ENCODE peak calls at places on chromosomes 16 and 17, in seven cellular contexts. H, C, D, V, S, G and P are unnamed samples.

GRCh38 chr17:39923836-39924690 is 3.3 kb downstream of the ORMDL3 start:
- DNase-seq in C (no peak), D (no peak), H (no peak), V (no peak), G (no peak), S (no peak), P (no peak)

GRCh38 chr16:87329436-87330256 is 12.5 kb upstream of the C16orf95 start:
- DNase-seq in S (no peak), D (no peak), V (no peak), C (no peak), G (no peak), H (no peak), P (no peak)

GRCh38 chr17:78532922-78533640 is 44.1 kb downstream of the DNAH17 start:
- DNase-seq in D (no peak), C (peak; percentile 27), G (no peak), S (no peak), V (no peak), H (no peak), P (no peak)

GRCh38 chr16:66503612-66504011 is 46.3 kb downstream of the TK2 start:
- DNase-seq in H (no peak), C (no peak), V (no peak), S (no peak), D (no peak), G (no peak), P (no peak)

GRCh38 chr17:66287911-66288310 is 14.5 kb upstream of the PRKCA start:
- DNase-seq in G (no peak), S (no peak), H (no peak), D (no peak), C (no peak), V (no peak), P (no peak)

GRCh38 chr16:1677339-1677738 is 740 bp upstream of the JPT2 start:
- DNase-seq in D (no peak), G (no peak), V (no peak), S (no peak), H (no peak), C (no peak), P (no peak)

GRCh38 chr17:80319262-80319998 is 58.8 kb downstream of the RNF213 start:
- DNase-seq in C (no peak), S (no peak), H (no peak), D (no peak), V (no peak), G (no peak), P (no peak)

GRCh38 chr16:21121150-21121549 is 29.5 kb downstream of the DNAH3 start:
- DNase-seq in V (no peak), H (no peak), G (no peak), C (no peak), D (no peak), S (no peak), P (no peak)

GRCh38 chr17:16649585-16649984 is 4.1 kb downstream of the ZNF624 start:
- DNase-seq in D (no peak), G (no peak), V (no peak), C (no peak), S (no peak), H (no peak), P (no peak)

GRCh38 chr17:44934745-44935105 is 12.8 kb downstream of the KIF18B start:
- DNase-seq in C (no peak), S (no peak), G (no peak), D (no peak), H (no peak), V (no peak), P (no peak)

GRCh38 chr17:1905190-1905919 is 75.5 kb downstream of the RPA1 start:
- DNase-seq in H (no peak), C (no peak), S (no peak), D (no peak), G (no peak), V (no peak), P (no peak)

GRCh38 chr17:77001487-77001886 is 133.3 kb downstream of the MGAT5B start:
- DNase-seq in C (no peak), S (no peak), H (no peak), V (no peak), D (no peak), G (no peak), P (no peak)

GRCh38 chr17:76997981-76998531 is 129.9 kb downstream of the MGAT5B start:
- DNase-seq in C (no peak), G (no peak), D (no peak), V (no peak), S (no peak), H (peak; percentile 90), P (peak; percentile 83)

GRCh38 chr17:76996741-76997694 is 128.8 kb downstream of the MGAT5B start:
- DNase-seq in C (no peak), D (no peak), V (no peak), S (no peak), H (peak; percentile 54), G (no peak), P (peak; percentile 44)

GRCh38 chr17:76995352-76996105 is 127.3 kb downstream of the MGAT5B start:
- DNase-seq in G (no peak), C (no peak), D (no peak), S (no peak), H (no peak), V (no peak), P (no peak)

GRCh38 chr17:76998839-76999238 is 130.6 kb downstream of the MGAT5B start:
- DNase-seq in H (no peak), V (no peak), D (no peak), S (no peak), C (no peak), G (no peak), P (no peak)
- H3K4me3 ChIP-seq in H (peak overlapping the region; percentile 5), V (no peak overlapping the region), D (no peak overlapping the region), S (no peak overlapping the region), C (no peak overlapping the region), G (no peak overlapping the region), P (peak overlapping the region; percentile 52)

GRCh38 chr17:19380551-19381284 is 2.4 kb downstream of the MAPK7 start:
- DNase-seq in G (no peak), C (no peak), D (peak; percentile 20), S (no peak), H (no peak), V (no peak), P (no peak)

GRCh38 chr17:19379306-19380075 is 1.2 kb downstream of the MAPK7 start:
- DNase-seq in D (no peak), G (no peak), H (no peak), S (no peak), C (no peak), V (no peak), P (no peak)

GRCh38 chr17:19382581-19383444 is 4.2 kb downstream of the MFAP4 start:
- DNase-seq in V (no peak), C (no peak), H (no peak), G (no peak), D (peak; percentile 13), S (no peak), P (no peak)

GRCh38 chr17:19381741-19382444 is 3.6 kb downstream of the MAPK7 start:
- DNase-seq in S (no peak), C (no peak), V (no peak), H (no peak), D (peak; percentile 14), G (no peak), P (no peak)

GRCh38 chr17:19381361-19381740 is 3.1 kb downstream of the MAPK7 start:
- DNase-seq in V (no peak), S (no peak), D (peak; percentile 11), C (no peak), H (peak; percentile 28), G (no peak), P (no peak)
- H3K27me3 ChIP-seq in V (no peaks in the 10 kb centered on the region), S (no peaks in the 10 kb centered on the region), D (no peaks in the 10 kb centered on the region), C (no peaks in the 10 kb centered on the region), H (no peaks in the 10 kb centered on the region), G (no peaks in the 10 kb centered on the region), P (no peaks in the 10 kb centered on the region)

GRCh38 chr16:47045023-47045422 is 71.5 kb upstream of the DNAJA2 start:
- DNase-seq in S (no peak), D (no peak), H (no peak), V (no peak), G (no peak), C (no peak), P (no peak)

GRCh38 chr16:47045459-47045858 is 72.0 kb upstream of the DNAJA2 start:
- DNase-seq in V (no peak), H (no peak), G (no peak), C (no peak), S (no peak), D (no peak), P (no peak)

GRCh38 chr16:47046726-47047602 is 73.5 kb upstream of the DNAJA2 start:
- DNase-seq in D (no peak), S (no peak), H (no peak), V (no peak), G (no peak), C (no peak), P (no peak)

GRCh38 chr16:47043970-47044684 is 70.7 kb upstream of the DNAJA2 start:
- DNase-seq in H (no peak), V (peak; percentile 27), S (peak; percentile 28), G (no peak), D (no peak), C (no peak), P (no peak)

GRCh38 chr16:47043200-47043599 is 69.7 kb upstream of the DNAJA2 start:
- DNase-seq in V (no peak), C (no peak), D (no peak), S (no peak), H (no peak), G (no peak), P (no peak)
- H3K4me1 ChIP-seq in V (peaks cover 7% of the 10 kb centered on the region), C (peaks cover 2% of the 10 kb centered on the region), D (no peaks in the 10 kb centered on the region), S (peaks cover under 1% of the 10 kb centered on the region), H (peaks cover 13% of the 10 kb centered on the region), G (no peaks in the 10 kb centered on the region), P (peaks cover 4% of the 10 kb centered on the region)

GRCh38 chr17:34637548-34638525 is 58.5 kb downstream of the TMEM132E start:
- DNase-seq in D (peak; percentile 79), H (peak; percentile 77), G (peak; percentile 79), V (peak; percentile 75), C (peak; percentile 40), S (peak; percentile 74), P (peak; percentile 80)
- H3K4me3 ChIP-seq in D (peak overlapping the region; percentile 14), H (no peak overlapping the region), G (peak overlapping the region; percentile 41), V (peak overlapping the region; percentile 50), C (no peak overlapping the region), S (peak overlapping the region; percentile 67), P (peak overlapping the region; percentile 68)

DNA sequence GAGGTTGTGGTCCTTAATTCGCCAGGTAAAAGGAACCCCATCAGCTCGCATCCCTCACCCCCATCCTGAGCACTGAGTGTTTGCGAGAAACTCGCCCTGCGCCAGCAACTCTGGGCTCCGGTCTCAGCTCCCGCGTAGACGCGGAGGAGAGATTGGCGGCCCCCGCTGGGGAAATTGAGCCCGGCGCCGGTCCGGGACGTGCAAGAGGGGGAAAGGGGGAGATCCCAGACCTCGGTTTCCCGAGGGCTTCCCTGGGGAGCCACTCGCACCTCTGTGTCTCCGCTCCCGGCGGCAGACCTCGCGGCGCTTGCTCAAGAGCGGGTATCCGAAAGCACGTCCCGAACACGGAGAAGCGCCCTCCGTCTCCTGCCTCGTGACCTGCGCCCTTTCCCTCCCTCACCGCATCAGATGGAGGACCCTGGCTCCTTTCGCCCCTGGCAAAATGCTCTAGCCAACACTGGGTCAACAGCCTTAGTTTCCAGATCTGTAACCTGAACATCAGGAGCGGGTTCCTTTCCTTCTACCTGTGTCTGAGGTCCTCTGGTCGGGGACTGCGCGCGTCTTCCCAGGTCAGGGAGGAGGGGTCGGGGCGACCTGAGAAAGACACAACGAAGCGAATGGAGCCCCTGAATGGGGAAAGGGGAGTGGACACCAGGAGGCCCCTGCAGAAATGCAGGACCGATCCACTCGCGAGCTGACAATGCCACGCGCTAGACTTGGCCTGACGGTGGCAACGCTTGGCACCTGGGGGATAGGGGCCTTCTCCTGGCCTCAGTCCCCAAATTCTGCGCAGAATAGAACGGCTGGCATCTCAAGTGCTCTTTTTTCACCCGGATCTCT is 2.9 kb upstream of the SOX9 start:
- DNase-seq in S (no peak), H (no peak), V (no peak), C (no peak), D (peak; percentile 35), G (no peak), P (no peak)
- H3K27me3 ChIP-seq in S (peaks cover 89% of the 10 kb centered on the region), H (peaks cover 24% of the 10 kb centered on the region), V (peaks cover 79% of the 10 kb centered on the region), C (no peaks in the 10 kb centered on the region), D (no peaks in the 10 kb centered on the region), G (peaks cover 53% of the 10 kb centered on the region), P (peaks cover 9% of the 10 kb centered on the region)

GRCh38 chr16:30766922-30767284 is 4.8 kb downstream of the RNF40 start:
- DNase-seq in G (no peak), D (no peak), V (no peak), C (no peak), S (no peak), H (no peak), P (no peak)
- H3K4me1 ChIP-seq in G (peaks cover 24% of the 10 kb centered on the region), D (peaks cover 9% of the 10 kb centered on the region), V (peaks cover 21% of the 10 kb centered on the region), C (peaks cover 12% of the 10 kb centered on the region), S (peaks cover 51% of the 10 kb centered on the region), H (peaks cover 19% of the 10 kb centered on the region), P (peaks cover 32% of the 10 kb centered on the region)